ENCODE peak calls at places on chromosomes 16 and 17, in six cellular contexts. K, I, B, X, Y and W are unnamed samples.

GRCh38 chr16:46932802-46933201 is 40.7 kb downstream of the DNAJA2 start:
- DNase-seq in K (no peak), I (no peak), B (no peak), X (no peak), Y (no peak), W (peak)

GRCh38 chr16:18839555-18839954 is 38.2 kb upstream of the ARL6IP1 start:
- DNase-seq in K (no peak), I (no peak), B (no peak), X (no peak), Y (no peak), W (no peak)

GRCh38 chr16:67872131-67872630 is 671 bp upstream of the EDC4 start:
- DNase-seq in K (no peak), I (no peak), B (no peak), X (no peak), Y (no peak), W (peak)

GRCh38 chr17:16463341-16464000 is 28.5 kb downstream of the LRRC75A start:
- DNase-seq in K (peak), I (no peak), B (peak), X (no peak), Y (peak), W (peak)

GRCh38 chr16:25966172-25967097 is 274.7 kb downstream of the HS3ST4 start:
- DNase-seq in K (no peak), I (peak), B (no peak), X (no peak), Y (no peak), W (no peak)

GRCh38 chr16:7344806-7345416 is 12.3 kb downstream of the RBFOX1 start:
- DNase-seq in K (no peak), I (no peak), B (no peak), X (no peak), Y (no peak), W (no peak)

GRCh38 chr17:9755083-9755482 is 36.3 kb downstream of the DHRS7C start:
- DNase-seq in K (peak), I (no peak), B (no peak), X (no peak), Y (no peak), W (no peak)

GRCh38 chr16:83807710-83808572 is at the start of gene HSBP1:
- DNase-seq in K (peak), I (peak), B (peak), X (peak), Y (peak), W (peak)

GRCh38 chr16:31333686-31334649 is 21.0 kb upstream of the ITGAX start:
- DNase-seq in K (peak), I (no peak), B (no peak), X (no peak), Y (peak), W (peak)

GRCh38 chr16:19520861-19521331 is 1.0 kb downstream of the GDE1 start:
- DNase-seq in K (peak), I (peak), B (no peak), X (no peak), Y (peak), W (peak)

GRCh38 chr16:55672471-55672870 is 16.7 kb downstream of the SLC6A2 start:
- DNase-seq in K (no peak), I (no peak), B (peak), X (no peak), Y (no peak), W (no peak)

GRCh38 chr17:70168979-70169706 is at the start of gene KCNJ2:
- DNase-seq in K (peak), I (peak), B (peak), X (no peak), Y (peak), W (peak)

GRCh38 chr16:72256398-72257048 is 84.6 kb upstream of the PMFBP1 start:
- DNase-seq in K (peak), I (no peak), B (no peak), X (no peak), Y (no peak), W (no peak)

GRCh38 chr16:79047337-79047736 is 553.2 kb downstream of the MAF start:
- DNase-seq in K (no peak), I (no peak), B (no peak), X (no peak), Y (no peak), W (peak)

GRCh38 chr17:74531231-74531761 is at the start of gene CD300LB:
- DNase-seq in K (no peak), I (no peak), B (peak), X (no peak), Y (no peak), W (no peak)

GRCh38 chr16:50507397-50507796 is 40.8 kb upstream of the NKD1 start:
- DNase-seq in K (no peak), I (no peak), B (no peak), X (no peak), Y (no peak), W (no peak)

GRCh38 chr17:2688351-2689342 is 22.9 kb downstream of the CLUH start:
- DNase-seq in K (peak), I (no peak), B (peak), X (no peak), Y (no peak), W (peak)

GRCh38 chr17:49390548-49391324 is 23.9 kb downstream of the PHB1 start:
- DNase-seq in K (peak), I (no peak), B (no peak), X (no peak), Y (peak), W (peak)

GRCh38 chr16:49654425-49654824 is 201.5 kb downstream of the ZNF423 start:
- DNase-seq in K (no peak), I (no peak), B (no peak), X (no peak), Y (no peak), W (no peak)

GRCh38 chr16:563072-563644 is 3.0 kb downstream of the PRR35 start:
- DNase-seq in K (no peak), I (no peak), B (no peak), X (no peak), Y (peak), W (peak)

GRCh38 chr17:2683912-2684311 is 27.7 kb downstream of the CLUH start:
- DNase-seq in K (no peak), I (no peak), B (no peak), X (no peak), Y (no peak), W (no peak)

GRCh38 chr16:56226840-56227525 is 35.7 kb downstream of the GNAO1 start:
- DNase-seq in K (no peak), I (no peak), B (no peak), X (no peak), Y (no peak), W (no peak)

GRCh38 chr16:1003551-1004347 is 22.2 kb downstream of the SOX8 start:
- DNase-seq in K (peak), I (peak), B (no peak), X (no peak), Y (no peak), W (no peak)

GRCh38 chr17:66235377-66235994 is 6.3 kb upstream of the APOH start:
- DNase-seq in K (no peak), I (no peak), B (no peak), X (no peak), Y (no peak), W (no peak)

GRCh38 chr16:86726340-86726739 is 148.0 kb downstream of the FOXL1 start:
- DNase-seq in K (no peak), I (no peak), B (no peak), X (no peak), Y (no peak), W (no peak)